ENCODE peak calls at places on chromosomes 7 and 10, in eight cellular contexts. M is T-helper 9 cell; K is H9; S is NCI-H510A treated with DMSO at 0.1 percent for 48 hours; W is NCI-H2171; G is naive B cell; P is stimulated activated CD8-positive, alpha-beta memory T cell treated with anti-CD3 and anti-CD28 coated beads, Interleukin-4, amount 100 ng/mL, for 24 hours; O is smooth muscle cell of the brain vasculature. F is an unnamed sample.
A peak's percentile ranks its signal among the peaks of the same experiment; 100 is the strongest.

GRCh38 chr7:24757799-24758275 is 573 bp upstream of the GSDME start:
- DNase-seq in M (no peak), K (no peak), S (no peak), W (no peak), G (no peak), P (no peak), O (no peak), F (no peak)

GRCh38 chr10:29386347-29386999 is 97.6 kb downstream of the LYZL1 start:
- DNase-seq in M (no peak), K (no peak), S (peak; percentile 34), W (no peak), G (peak; percentile 3), P (no peak), O (no peak), F (no peak)

GRCh38 chr7:130998993-130999602 is 265.1 kb upstream of the KLF14 start:
- DNase-seq in M (no peak), K (no peak), S (no peak), W (no peak), G (no peak), P (no peak), O (no peak), F (no peak)

GRCh38 chr7:28409716-28410627 is 2.3 kb upstream of the CREB5 start:
- DNase-seq in M (no peak), K (peak; percentile 60), S (no peak), W (no peak), G (no peak), P (no peak), O (no peak), F (no peak)

GRCh38 chr7:34656036-34656435 is 2.0 kb upstream of the NPSR1 start:
- DNase-seq in M (no peak), K (no peak), S (no peak), W (no peak), G (no peak), P (no peak), O (no peak), F (no peak)

GRCh38 chr10:77355844-77356243 is 281.8 kb downstream of the KCNMA1 start:
- DNase-seq in M (no peak), K (no peak), S (no peak), W (no peak), G (no peak), P (no peak), O (no peak), F (no peak)

GRCh38 chr7:134554417-134554966 is 5.6 kb downstream of the AKR1B15 start:
- DNase-seq in M (no peak), K (no peak), S (no peak), W (no peak), G (no peak), P (no peak), O (no peak), F (no peak)

GRCh38 chr10:34080485-34081346 is 734.4 kb downstream of the PARD3 start:
- DNase-seq in M (no peak), K (no peak), S (no peak), W (no peak), G (no peak), P (no peak), O (no peak), F (no peak)